ENCODE peak calls at places on chromosomes 2 and 18, in six cellular contexts. One of them, this sample, is unnamed.
A peak's percentile ranks its signal among the peaks of the same experiment; 100 is the strongest.

GRCh38 chr2:101619191-101619591 is 78.3 kb upstream of the MAP4K4 start:
- DNase-seq in adrenal gland: peak; percentile 19
- DNase-seq in body of pancreas: no peak
- DNase-seq in right atrium auricular region: peak; percentile 67
- DNase-seq in stomach: peak; percentile 40
- DNase-seq in neural progenitor cell: no peak
- DNase-seq in this sample: no peak

GRCh38 chr18:39701839-39702238 is 2136.2 kb upstream of the CELF4 start:
- DNase-seq in neural progenitor cell: no peak
- DNase-seq in adrenal gland: no peak
- DNase-seq in body of pancreas: no peak
- DNase-seq in right atrium auricular region: no peak
- DNase-seq in stomach: no peak
- DNase-seq in this sample: no peak

GRCh38 chr2:393711-394696 is 106.1 kb upstream of the ALKAL2 start:
- DNase-seq in neural progenitor cell: no peak
- DNase-seq in body of pancreas: no peak
- DNase-seq in adrenal gland: no peak
- DNase-seq in right atrium auricular region: no peak
- DNase-seq in stomach: no peak
- DNase-seq in this sample: peak; percentile 64

GRCh38 chr2:30380824-30381223 is 66.2 kb upstream of the LCLAT1 start:
- DNase-seq in right atrium auricular region: no peak
- DNase-seq in adrenal gland: no peak
- DNase-seq in neural progenitor cell: no peak
- DNase-seq in body of pancreas: no peak
- DNase-seq in stomach: no peak
- DNase-seq in this sample: no peak

GRCh38 chr18:44742126-44742525 is 61.4 kb downstream of the SETBP1 start:
- DNase-seq in stomach: no peak
- DNase-seq in adrenal gland: no peak
- DNase-seq in neural progenitor cell: no peak
- DNase-seq in right atrium auricular region: no peak
- DNase-seq in body of pancreas: no peak
- DNase-seq in this sample: no peak

GRCh38 chr2:129654331-129654730 is 325.1 kb upstream of the RAB6C start:
- DNase-seq in right atrium auricular region: no peak
- DNase-seq in stomach: no peak
- DNase-seq in body of pancreas: no peak
- DNase-seq in neural progenitor cell: no peak
- DNase-seq in adrenal gland: no peak
- DNase-seq in this sample: no peak

GRCh38 chr2:36650031-36650430 is 46.5 kb upstream of the VIT start:
- DNase-seq in adrenal gland: peak; percentile 52
- DNase-seq in body of pancreas: no peak
- DNase-seq in right atrium auricular region: no peak
- DNase-seq in neural progenitor cell: no peak
- DNase-seq in stomach: no peak
- DNase-seq in this sample: no peak

GRCh38 chr2:9167718-9168657 is 38.6 kb upstream of the ASAP2 start:
- DNase-seq in adrenal gland: no peak
- DNase-seq in body of pancreas: no peak
- DNase-seq in stomach: peak; percentile 26
- DNase-seq in right atrium auricular region: no peak
- DNase-seq in neural progenitor cell: peak; percentile 39
- DNase-seq in this sample: no peak

GRCh38 chr2:71721362-71721665 is 268.0 kb downstream of the DYSF start:
- DNase-seq in stomach: no peak
- DNase-seq in neural progenitor cell: no peak
- DNase-seq in adrenal gland: no peak
- DNase-seq in body of pancreas: no peak
- DNase-seq in right atrium auricular region: no peak
- DNase-seq in this sample: no peak

GRCh38 chr2:105320651-105321215 is 8.8 kb downstream of the TGFBRAP1 start:
- DNase-seq in right atrium auricular region: no peak
- DNase-seq in neural progenitor cell: no peak
- DNase-seq in stomach: no peak
- DNase-seq in adrenal gland: no peak
- DNase-seq in body of pancreas: no peak
- DNase-seq in this sample: no peak

GRCh38 chr18:45556217-45556616 is 59.1 kb upstream of the SLC14A2 start:
- DNase-seq in body of pancreas: no peak
- DNase-seq in neural progenitor cell: no peak
- DNase-seq in adrenal gland: no peak
- DNase-seq in right atrium auricular region: no peak
- DNase-seq in stomach: no peak
- DNase-seq in this sample: no peak

GRCh38 chr2:58769494-58770239 is 528.5 kb upstream of the FANCL start:
- DNase-seq in body of pancreas: no peak
- DNase-seq in neural progenitor cell: no peak
- DNase-seq in right atrium auricular region: no peak
- DNase-seq in adrenal gland: no peak
- DNase-seq in stomach: no peak
- DNase-seq in this sample: no peak

GRCh38 chr18:44392933-44393332 is 287.8 kb upstream of the SETBP1 start:
- DNase-seq in neural progenitor cell: peak; percentile 19
- DNase-seq in body of pancreas: peak; percentile 15
- DNase-seq in stomach: no peak
- DNase-seq in right atrium auricular region: no peak
- DNase-seq in adrenal gland: no peak
- DNase-seq in this sample: no peak

GRCh38 chr18:70296289-70296688 is 7.4 kb downstream of the SOCS6 start:
- DNase-seq in body of pancreas: no peak
- DNase-seq in neural progenitor cell: peak; percentile 20
- DNase-seq in adrenal gland: no peak
- DNase-seq in stomach: no peak
- DNase-seq in right atrium auricular region: no peak
- DNase-seq in this sample: no peak
- H3K27ac ChIP-seq in body of pancreas: no peak overlapping the region
- H3K27ac ChIP-seq in neural progenitor cell: no peak overlapping the region
- H3K27ac ChIP-seq in adrenal gland: no peak overlapping the region
- H3K27ac ChIP-seq in stomach: no peak overlapping the region
- H3K27ac ChIP-seq in right atrium auricular region: peak overlapping the region; percentile 37
- H3K27ac ChIP-seq in this sample: no peak overlapping the region

GRCh38 chr2:165687376-165687775 is 106.7 kb downstream of the GALNT3 start:
- DNase-seq in body of pancreas: no peak
- DNase-seq in neural progenitor cell: no peak
- DNase-seq in stomach: no peak
- DNase-seq in adrenal gland: no peak
- DNase-seq in right atrium auricular region: no peak
- DNase-seq in this sample: no peak

GRCh38 chr2:165693838-165694237 is 100.2 kb downstream of the GALNT3 start:
- DNase-seq in adrenal gland: no peak
- DNase-seq in body of pancreas: no peak
- DNase-seq in right atrium auricular region: no peak
- DNase-seq in stomach: no peak
- DNase-seq in neural progenitor cell: no peak
- DNase-seq in this sample: no peak

DNA sequence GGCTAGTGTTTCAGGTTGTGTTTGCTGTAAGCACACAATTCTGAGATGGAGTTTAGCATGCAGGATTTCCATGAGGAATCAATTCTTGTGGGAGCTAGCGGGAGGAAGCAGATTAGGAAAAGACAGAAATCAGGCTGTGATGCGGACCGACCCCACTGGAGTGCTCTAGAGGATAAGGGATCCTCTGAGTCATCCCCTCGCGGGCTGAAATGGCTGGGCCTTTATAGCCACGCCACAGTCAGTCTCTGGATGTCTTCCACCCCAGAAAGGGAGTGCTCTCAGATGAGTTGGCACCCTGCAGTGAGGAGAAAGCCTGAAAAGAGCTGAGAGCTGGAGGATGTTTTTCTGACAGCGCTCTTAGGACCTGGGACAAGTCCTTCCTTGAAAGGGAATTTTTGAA is 102.4 kb downstream of the GALNT3 start:
- DNase-seq in right atrium auricular region: peak; percentile 66
- DNase-seq in adrenal gland: no peak
- DNase-seq in body of pancreas: no peak
- DNase-seq in neural progenitor cell: peak; percentile 79
- DNase-seq in stomach: no peak
- DNase-seq in this sample: peak; percentile 74
- TF ChIP-seq CTCF in right atrium auricular region: no peak
- TF ChIP-seq CTCF in adrenal gland: no peak
- TF ChIP-seq CTCF in body of pancreas: no peak
- TF ChIP-seq CTCF in neural progenitor cell: peak; percentile 28
- TF ChIP-seq CTCF in stomach: no peak
- TF ChIP-seq CTCF in this sample: no peak

GRCh38 chr2:44802409-44803099 is 138.9 kb upstream of the SIX3 start:
- DNase-seq in neural progenitor cell: peak; percentile 96
- DNase-seq in body of pancreas: no peak
- DNase-seq in adrenal gland: no peak
- DNase-seq in stomach: peak; percentile 24
- DNase-seq in right atrium auricular region: no peak
- DNase-seq in this sample: no peak
- H3K4me3 ChIP-seq in neural progenitor cell: peak overlapping the region; percentile 45
- H3K4me3 ChIP-seq in body of pancreas: no peak overlapping the region
- H3K4me3 ChIP-seq in adrenal gland: no peak overlapping the region
- H3K4me3 ChIP-seq in stomach: peak overlapping the region; percentile 18
- H3K4me3 ChIP-seq in right atrium auricular region: peak overlapping the region; percentile 20
- H3K4me3 ChIP-seq in this sample: peak overlapping the region; percentile 20

DNA sequence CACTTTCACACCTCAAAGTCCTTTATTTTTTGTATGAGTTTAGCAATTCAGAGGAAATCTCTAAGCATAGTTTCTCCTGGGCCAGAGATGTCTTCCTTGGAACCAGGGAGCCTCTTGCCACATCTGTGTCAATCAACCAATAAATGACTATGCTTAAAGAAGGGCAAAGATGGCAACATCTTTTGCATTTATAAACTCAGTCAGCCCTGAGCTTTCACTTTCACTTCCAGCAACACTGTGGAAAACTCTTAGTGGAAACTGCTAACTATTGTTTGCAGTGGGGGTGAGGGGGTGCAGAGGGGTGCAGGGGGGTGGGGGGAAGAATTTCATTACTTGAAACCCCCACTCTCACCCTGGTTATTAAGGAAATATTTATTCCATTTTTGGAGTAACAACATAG is 3.4 kb downstream of the ACVR1C start:
- DNase-seq in stomach: no peak
- DNase-seq in right atrium auricular region: no peak
- DNase-seq in neural progenitor cell: no peak
- DNase-seq in body of pancreas: no peak
- DNase-seq in adrenal gland: no peak
- DNase-seq in this sample: no peak
- H3K27ac ChIP-seq in stomach: no peak overlapping the region
- H3K27ac ChIP-seq in right atrium auricular region: no peak overlapping the region
- H3K27ac ChIP-seq in neural progenitor cell: no peak overlapping the region
- H3K27ac ChIP-seq in body of pancreas: no peak overlapping the region
- H3K27ac ChIP-seq in adrenal gland: no peak overlapping the region
- H3K27ac ChIP-seq in this sample: no peak overlapping the region

DNA sequence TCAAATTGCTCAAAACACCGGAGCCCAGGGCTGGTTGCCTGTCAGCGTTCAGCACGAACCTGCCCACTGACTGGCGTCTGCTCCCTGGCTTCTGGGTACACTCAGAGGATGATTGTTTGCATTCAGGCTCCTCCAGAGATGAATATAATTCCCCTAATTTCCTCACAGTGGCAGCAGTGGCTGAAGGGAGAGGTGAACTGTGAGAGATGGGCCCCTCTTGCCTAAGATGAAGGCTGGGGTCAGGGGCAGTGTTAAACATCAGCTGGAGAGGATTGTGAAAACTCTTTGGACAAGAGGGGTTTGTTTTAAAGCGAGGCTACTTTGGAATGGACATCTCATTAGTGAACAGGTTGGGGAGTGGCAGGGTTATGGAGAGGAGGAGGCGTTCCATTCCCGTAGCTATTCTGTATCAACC is 31.0 kb downstream of the TCF7L1 start:
- DNase-seq in neural progenitor cell: peak; percentile 40
- DNase-seq in stomach: no peak
- DNase-seq in body of pancreas: no peak
- DNase-seq in right atrium auricular region: no peak
- DNase-seq in adrenal gland: no peak
- DNase-seq in this sample: no peak
- TF ChIP-seq CTCF in neural progenitor cell: no peak
- TF ChIP-seq CTCF in stomach: no peak
- TF ChIP-seq CTCF in body of pancreas: no peak
- TF ChIP-seq CTCF in right atrium auricular region: no peak
- TF ChIP-seq CTCF in adrenal gland: no peak
- TF ChIP-seq CTCF in this sample: no peak

GRCh38 chr2:43759195-43759594 is 14.6 kb upstream of the DYNC2LI1 start:
- DNase-seq in neural progenitor cell: no peak
- DNase-seq in right atrium auricular region: no peak
- DNase-seq in stomach: no peak
- DNase-seq in body of pancreas: no peak
- DNase-seq in adrenal gland: no peak
- DNase-seq in this sample: no peak
- H3K4me3 ChIP-seq in neural progenitor cell: no peak overlapping the region
- H3K4me3 ChIP-seq in right atrium auricular region: no peak overlapping the region
- H3K4me3 ChIP-seq in stomach: no peak overlapping the region
- H3K4me3 ChIP-seq in body of pancreas: no peak overlapping the region
- H3K4me3 ChIP-seq in adrenal gland: no peak overlapping the region
- H3K4me3 ChIP-seq in this sample: no peak overlapping the region

DNA sequence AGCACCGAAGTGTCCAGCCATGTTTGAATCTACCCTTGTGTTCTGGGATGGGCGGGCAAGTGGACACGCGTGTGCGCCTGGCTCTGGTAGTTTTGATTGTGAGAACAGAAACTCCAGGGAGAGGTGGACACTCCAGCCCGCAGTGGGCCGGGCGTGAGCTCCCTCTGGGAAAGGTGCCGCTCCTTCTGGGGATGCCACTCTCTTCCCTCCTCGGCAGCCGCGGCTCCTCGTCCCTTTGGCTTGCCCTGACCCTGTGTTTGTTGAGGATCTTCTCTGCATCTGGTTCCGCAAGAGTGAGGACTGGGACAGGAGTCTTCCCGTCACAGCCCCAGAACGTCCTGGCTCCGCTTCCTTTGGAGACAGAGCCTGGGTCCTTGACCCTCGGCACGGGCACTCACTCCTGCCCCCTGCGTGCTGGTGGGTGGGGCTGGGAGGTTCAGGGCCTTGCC is 1.3 kb downstream of the CTDP1 start:
- DNase-seq in adrenal gland: peak; percentile 43
- DNase-seq in neural progenitor cell: no peak
- DNase-seq in right atrium auricular region: no peak
- DNase-seq in stomach: no peak
- DNase-seq in body of pancreas: no peak
- DNase-seq in this sample: no peak
- H3K27ac ChIP-seq in adrenal gland: no peak overlapping the region
- H3K27ac ChIP-seq in neural progenitor cell: no peak overlapping the region
- H3K27ac ChIP-seq in right atrium auricular region: peak overlapping the region; percentile 99
- H3K27ac ChIP-seq in stomach: peak overlapping the region; percentile 97
- H3K27ac ChIP-seq in body of pancreas: no peak overlapping the region
- H3K27ac ChIP-seq in this sample: no peak overlapping the region